ENCODE peak calls at places on chromosomes 5 and 9, in five cellular contexts. E is HEK293T, Y is NT2/D1, K is H1, U is HepG2. Z is an unnamed sample.
A peak's percentile ranks its signal among the peaks of the same experiment; 100 is the strongest.

GRCh38 chr5:91212336-91213092 is 170.6 kb downstream of the ARRDC3 start:
- DNase-seq in E (no peak), K (no peak), Y (no peak), U (no peak), Z (no peak)

GRCh38 chr5:141508808-141509611 is 20.1 kb downstream of the PCDHGC5 start:
- DNase-seq in Y (no peak), U (peak; percentile 5), E (no peak), K (no peak), Z (no peak)

GRCh38 chr5:90161399-90161798 is 248.2 kb downstream of the CETN3 start:
- DNase-seq in Y (no peak), E (peak; percentile 15), U (peak; percentile 18), K (peak; percentile 52), Z (no peak)

GRCh38 chr5:9774472-9775079 is 144.4 kb upstream of the TAS2R1 start:
- DNase-seq in Y (no peak), K (no peak), U (peak; percentile 3), E (no peak), Z (no peak)

GRCh38 chr5:148090780-148091221 is 27.0 kb downstream of the SPINK5 start:
- DNase-seq in K (no peak), U (no peak), Y (peak; percentile 6), E (no peak), Z (no peak)

GRCh38 chr5:64292611-64293215 is 127.1 kb downstream of the RNF180 start:
- DNase-seq in E (no peak), Y (no peak), U (no peak), K (no peak), Z (no peak)

GRCh38 chr9:90385126-90385525 is 257.5 kb downstream of the DIRAS2 start:
- DNase-seq in U (no peak), K (no peak), Y (no peak), E (no peak), Z (no peak)

GRCh38 chr9:94867281-94867841 is 140.9 kb downstream of the AOPEP start:
- DNase-seq in E (peak; percentile 32), U (peak; percentile 89), Y (no peak), K (peak; percentile 13), Z (no peak)

GRCh38 chr9:38061326-38061947 is 7.6 kb downstream of the SHB start:
- DNase-seq in E (no peak), Y (no peak), U (no peak), K (no peak), Z (peak; percentile 65)

GRCh38 chr9:125261501-125262216 is at the start of gene GAPVD1:
- DNase-seq in Y (peak; percentile 89), E (peak; percentile 99), K (peak; percentile 94), U (peak; percentile 93), Z (peak; percentile 88)

GRCh38 chr5:155522540-155522939 is 509.0 kb downstream of the KIF4B start:
- DNase-seq in K (no peak), U (no peak), E (no peak), Y (no peak), Z (no peak)

GRCh38 chr5:95537501-95537900 is 17.3 kb downstream of the SKIC3 start:
- DNase-seq in Y (no peak), K (no peak), U (no peak), E (no peak), Z (no peak)

GRCh38 chr5:38086777-38087176 is 171.6 kb upstream of the EGFLAM start:
- DNase-seq in U (no peak), K (no peak), E (no peak), Y (no peak), Z (no peak)

GRCh38 chr5:77743181-77743580 is 33.0 kb downstream of the TBCA start:
- DNase-seq in Y (no peak), E (no peak), U (no peak), K (no peak), Z (no peak)

GRCh38 chr9:304519-305185 is 90.0 kb downstream of the DOCK8 start:
- DNase-seq in Y (no peak), E (no peak), K (no peak), U (no peak), Z (no peak)

GRCh38 chr9:87590996-87591395 is 93.3 kb downstream of the DAPK1 start:
- DNase-seq in E (no peak), Y (no peak), K (no peak), U (no peak), Z (no peak)

GRCh38 chr9:100427366-100428263 is 672 bp downstream of the MSANTD3 start:
- DNase-seq in U (peak; percentile 36), K (no peak), E (peak; percentile 66), Y (no peak), Z (no peak)

GRCh38 chr5:43121565-43122484 is 1.1 kb downstream of the ZNF131 start:
- DNase-seq in U (peak; percentile 8), E (peak; percentile 17), K (peak; percentile 77), Y (no peak), Z (no peak)

GRCh38 chr9:32136700-32137339 is 247.6 kb upstream of the ACO1 start:
- DNase-seq in U (peak; percentile 98), E (no peak), K (no peak), Y (no peak), Z (no peak)

GRCh38 chr9:69193685-69194032 is 19.6 kb downstream of the TJP2 start:
- DNase-seq in U (no peak), Y (no peak), K (no peak), E (no peak), Z (no peak)

GRCh38 chr5:109225695-109226094 is 184.1 kb downstream of the PJA2 start:
- DNase-seq in Y (no peak), K (no peak), U (no peak), E (no peak), Z (no peak)

GRCh38 chr5:132746592-132747063 is 598 bp upstream of the CCNI2 start:
- DNase-seq in U (no peak), E (no peak), Y (peak; percentile 50), K (no peak), Z (no peak)

GRCh38 chr9:128254855-128255759 is 20.7 kb downstream of the GOLGA2 start:
- DNase-seq in E (peak; percentile 82), Y (peak; percentile 57), K (peak; percentile 96), U (peak; percentile 51), Z (no peak)

GRCh38 chr5:164449460-164449859 is 944.0 kb downstream of the MAT2B start:
- DNase-seq in Y (no peak), U (no peak), K (no peak), E (no peak), Z (no peak)

GRCh38 chr5:102418531-102418930 is 80.3 kb downstream of the SLCO6A1 start:
- DNase-seq in K (no peak), E (no peak), U (no peak), Y (no peak), Z (no peak)

GRCh38 chr5:43802119-43802518 is 199.1 kb downstream of the NNT start:
- DNase-seq in U (no peak), Y (no peak), K (no peak), E (no peak), Z (no peak)

GRCh38 chr9:92652461-92652860 is 17.5 kb downstream of the IPPK start:
- DNase-seq in K (no peak), U (no peak), Y (no peak), E (no peak), Z (no peak)
- TF ChIP-seq SUZ12 in K (no peak), U (no peak), Y (no peak), E (no peak), Z (no peak)

GRCh38 chr5:68382640-68383039 is 167.1 kb downstream of the PIK3R1 start:
- DNase-seq in E (no peak), K (no peak), Y (no peak), U (no peak), Z (no peak)
- TF ChIP-seq SUZ12 in E (no peak), K (no peak), Y (no peak), U (no peak), Z (no peak)

GRCh38 chr9:109707355-109707754 is 72.6 kb upstream of the PALM2AKAP2 start:
- DNase-seq in Y (no peak), E (no peak), U (no peak), K (no peak), Z (no peak)

GRCh38 chr9:109708507-109708945 is 71.5 kb upstream of the PALM2AKAP2 start:
- DNase-seq in E (no peak), Y (no peak), U (no peak), K (no peak), Z (no peak)

GRCh38 chr9:109704546-109704945 is 75.5 kb upstream of the PALM2AKAP2 start:
- DNase-seq in Y (no peak), E (no peak), K (no peak), U (no peak), Z (no peak)

GRCh38 chr9:109709881-109710280 is 70.1 kb upstream of the PALM2AKAP2 start:
- DNase-seq in E (no peak), K (no peak), U (no peak), Y (no peak), Z (no peak)

DNA sequence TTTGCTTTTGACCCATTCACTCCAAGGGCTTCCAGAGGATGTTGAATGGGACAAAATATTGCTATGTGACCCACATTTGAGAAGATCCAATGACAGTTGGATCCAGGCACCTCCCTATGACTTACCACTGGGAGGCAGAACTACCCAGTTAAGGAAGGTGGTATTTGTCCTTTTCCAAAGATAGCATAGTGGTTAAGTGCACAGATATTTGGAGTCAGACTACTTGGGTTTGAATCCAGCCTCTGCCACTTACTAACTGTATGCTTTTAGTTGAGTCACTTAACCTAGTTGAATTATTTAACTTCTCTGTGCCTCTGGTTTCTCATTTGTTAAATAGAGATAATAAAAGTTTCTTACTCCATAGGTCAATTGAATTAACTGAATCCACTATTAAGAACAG is 74.5 kb upstream of the PALM2AKAP2 start:
- DNase-seq in Y (peak; percentile 20), K (no peak), U (peak; percentile 2), E (no peak), Z (no peak)
- TF ChIP-seq SUZ12 in Y (no peak), K (no peak), U (no peak), E (no peak), Z (no peak)

GRCh38 chr5:179554981-179555380 is 4.6 kb downstream of the RUFY1 start:
- DNase-seq in E (no peak), U (no peak), K (no peak), Y (no peak), Z (no peak)

GRCh38 chr5:179553875-179554274 is 3.5 kb downstream of the RUFY1 start:
- DNase-seq in U (peak; percentile 40), Y (no peak), K (no peak), E (no peak), Z (no peak)

GRCh38 chr5:179558912-179559279 is 8.5 kb downstream of the RUFY1 start:
- DNase-seq in U (peak; percentile 39), Y (peak; percentile 43), E (peak; percentile 48), K (peak; percentile 70), Z (no peak)

GRCh38 chr5:179559280-179560252 is 9.2 kb downstream of the RUFY1 start:
- DNase-seq in K (peak; percentile 91), U (peak; percentile 92), E (peak; percentile 98), Y (peak; percentile 97), Z (peak; percentile 80)
- TF ChIP-seq SUZ12 in K (no peak), U (no peak), E (no peak), Y (no peak), Z (no peak)

DNA sequence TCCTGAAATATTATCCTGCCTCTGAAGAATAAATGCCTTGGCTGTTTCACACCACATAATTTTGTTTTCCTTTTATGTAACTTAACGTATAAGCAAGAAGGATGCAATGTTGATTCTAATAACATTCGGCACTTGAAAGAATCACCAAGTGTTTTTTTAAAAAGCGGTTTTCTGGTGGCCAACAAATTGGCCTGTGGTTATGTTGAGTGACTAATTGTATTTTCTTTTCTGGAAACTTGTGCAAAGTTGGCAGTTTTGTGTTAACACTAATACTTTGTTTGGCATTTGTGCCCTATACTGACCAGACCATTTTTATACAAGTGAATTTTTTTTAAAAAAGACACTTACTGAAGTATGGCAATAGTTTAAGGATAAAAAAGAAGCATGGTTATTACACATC is 452.7 kb downstream of the BNC2 start:
- DNase-seq in Y (no peak), U (no peak), K (no peak), E (no peak), Z (no peak)
- TF ChIP-seq SUZ12 in Y (no peak), U (no peak), K (no peak), E (no peak), Z (no peak)